ENCODE peak calls at places on chromosomes 11 and 22, in five cellular contexts. One of them, this sample, is unnamed.

GRCh38 chr11:83195176-83195531 is 1.6 kb downstream of the ANKRD42 start:
- DNase-seq in endodermal cell: no peak
- DNase-seq in HCT116: no peak
- DNase-seq in WERI-Rb-1: no peak
- DNase-seq in CD4-positive, CD25-positive, alpha-beta regulatory T cell: no peak
- DNase-seq in this sample: no peak

GRCh38 chr11:19923631-19924030 is 211.0 kb downstream of the NAV2 start:
- DNase-seq in endodermal cell: no peak
- DNase-seq in HCT116: no peak
- DNase-seq in WERI-Rb-1: no peak
- DNase-seq in CD4-positive, CD25-positive, alpha-beta regulatory T cell: no peak
- DNase-seq in this sample: peak

GRCh38 chr11:70048279-70049024 is 29.7 kb upstream of the ANO1 start:
- DNase-seq in endodermal cell: peak
- DNase-seq in HCT116: peak
- DNase-seq in WERI-Rb-1: peak
- DNase-seq in CD4-positive, CD25-positive, alpha-beta regulatory T cell: no peak
- DNase-seq in this sample: no peak

GRCh38 chr11:42593426-42593825 is 718.4 kb upstream of the API5 start:
- DNase-seq in endodermal cell: no peak
- DNase-seq in HCT116: no peak
- DNase-seq in WERI-Rb-1: no peak
- DNase-seq in CD4-positive, CD25-positive, alpha-beta regulatory T cell: no peak
- DNase-seq in this sample: no peak

GRCh38 chr11:25769287-25769686 is 562.6 kb upstream of the ANO3 start:
- DNase-seq in endodermal cell: no peak
- DNase-seq in HCT116: no peak
- DNase-seq in WERI-Rb-1: no peak
- DNase-seq in CD4-positive, CD25-positive, alpha-beta regulatory T cell: no peak
- DNase-seq in this sample: no peak

GRCh38 chr22:35752172-35752832 is 34.6 kb downstream of the APOL5 start:
- DNase-seq in endodermal cell: no peak
- DNase-seq in HCT116: no peak
- DNase-seq in WERI-Rb-1: no peak
- DNase-seq in CD4-positive, CD25-positive, alpha-beta regulatory T cell: no peak
- DNase-seq in this sample: no peak

GRCh38 chr11:31936309-31936708 is 125.2 kb upstream of the PAX6 start:
- DNase-seq in endodermal cell: no peak
- DNase-seq in HCT116: no peak
- DNase-seq in WERI-Rb-1: no peak
- DNase-seq in CD4-positive, CD25-positive, alpha-beta regulatory T cell: no peak
- DNase-seq in this sample: no peak

GRCh38 chr11:131392528-131393255 is 22.3 kb downstream of the NTM start:
- DNase-seq in endodermal cell: peak
- DNase-seq in HCT116: no peak
- DNase-seq in WERI-Rb-1: peak
- DNase-seq in CD4-positive, CD25-positive, alpha-beta regulatory T cell: no peak
- DNase-seq in this sample: no peak

GRCh38 chr11:47667135-47667534 is 24.8 kb upstream of the MTCH2 start:
- DNase-seq in endodermal cell: no peak
- DNase-seq in HCT116: no peak
- DNase-seq in WERI-Rb-1: no peak
- DNase-seq in CD4-positive, CD25-positive, alpha-beta regulatory T cell: no peak
- DNase-seq in this sample: no peak

GRCh38 chr11:47433991-47434786 is 8.0 kb upstream of the PSMC3 start:
- DNase-seq in endodermal cell: no peak
- DNase-seq in HCT116: no peak
- DNase-seq in WERI-Rb-1: no peak
- DNase-seq in CD4-positive, CD25-positive, alpha-beta regulatory T cell: no peak
- DNase-seq in this sample: peak

GRCh38 chr11:111574373-111575230 is 27.6 kb upstream of the SIK2 start:
- DNase-seq in endodermal cell: no peak
- DNase-seq in HCT116: no peak
- DNase-seq in WERI-Rb-1: no peak
- DNase-seq in CD4-positive, CD25-positive, alpha-beta regulatory T cell: no peak
- DNase-seq in this sample: no peak

GRCh38 chr11:12625438-12626071 is 48.7 kb upstream of the TEAD1 start:
- DNase-seq in endodermal cell: no peak
- DNase-seq in HCT116: no peak
- DNase-seq in WERI-Rb-1: no peak
- DNase-seq in CD4-positive, CD25-positive, alpha-beta regulatory T cell: no peak
- DNase-seq in this sample: peak

GRCh38 chr22:43205748-43206514 is 19.0 kb upstream of the TTLL12 start:
- DNase-seq in endodermal cell: no peak
- DNase-seq in HCT116: no peak
- DNase-seq in WERI-Rb-1: no peak
- DNase-seq in CD4-positive, CD25-positive, alpha-beta regulatory T cell: no peak
- DNase-seq in this sample: no peak

GRCh38 chr22:50563410-50564160 is 866 bp upstream of the SYCE3 start:
- DNase-seq in endodermal cell: no peak
- DNase-seq in HCT116: no peak
- DNase-seq in WERI-Rb-1: no peak
- DNase-seq in CD4-positive, CD25-positive, alpha-beta regulatory T cell: no peak
- DNase-seq in this sample: peak

GRCh38 chr11:24421766-24422165 is 75.1 kb upstream of the LUZP2 start:
- DNase-seq in endodermal cell: no peak
- DNase-seq in HCT116: no peak
- DNase-seq in WERI-Rb-1: no peak
- DNase-seq in CD4-positive, CD25-positive, alpha-beta regulatory T cell: no peak
- DNase-seq in this sample: no peak

GRCh38 chr22:37930270-37930951 is 23.0 kb downstream of the C22orf23 start:
- DNase-seq in endodermal cell: peak
- DNase-seq in HCT116: no peak
- DNase-seq in WERI-Rb-1: peak
- DNase-seq in CD4-positive, CD25-positive, alpha-beta regulatory T cell: no peak
- DNase-seq in this sample: peak
- H3K27ac ChIP-seq in endodermal cell: no peak
- H3K27ac ChIP-seq in HCT116: no peak
- H3K27ac ChIP-seq in WERI-Rb-1: no peak
- H3K27ac ChIP-seq in CD4-positive, CD25-positive, alpha-beta regulatory T cell: no peak
- H3K27ac ChIP-seq in this sample: no peak

GRCh38 chr11:118742304-118742703 is 48.7 kb downstream of the DDX6 start:
- DNase-seq in endodermal cell: no peak
- DNase-seq in HCT116: no peak
- DNase-seq in WERI-Rb-1: no peak
- DNase-seq in CD4-positive, CD25-positive, alpha-beta regulatory T cell: no peak
- DNase-seq in this sample: no peak
- H3K27ac ChIP-seq in endodermal cell: no peak
- H3K27ac ChIP-seq in HCT116: no peak
- H3K27ac ChIP-seq in WERI-Rb-1: no peak
- H3K27ac ChIP-seq in CD4-positive, CD25-positive, alpha-beta regulatory T cell: no peak
- H3K27ac ChIP-seq in this sample: no peak

DNA sequence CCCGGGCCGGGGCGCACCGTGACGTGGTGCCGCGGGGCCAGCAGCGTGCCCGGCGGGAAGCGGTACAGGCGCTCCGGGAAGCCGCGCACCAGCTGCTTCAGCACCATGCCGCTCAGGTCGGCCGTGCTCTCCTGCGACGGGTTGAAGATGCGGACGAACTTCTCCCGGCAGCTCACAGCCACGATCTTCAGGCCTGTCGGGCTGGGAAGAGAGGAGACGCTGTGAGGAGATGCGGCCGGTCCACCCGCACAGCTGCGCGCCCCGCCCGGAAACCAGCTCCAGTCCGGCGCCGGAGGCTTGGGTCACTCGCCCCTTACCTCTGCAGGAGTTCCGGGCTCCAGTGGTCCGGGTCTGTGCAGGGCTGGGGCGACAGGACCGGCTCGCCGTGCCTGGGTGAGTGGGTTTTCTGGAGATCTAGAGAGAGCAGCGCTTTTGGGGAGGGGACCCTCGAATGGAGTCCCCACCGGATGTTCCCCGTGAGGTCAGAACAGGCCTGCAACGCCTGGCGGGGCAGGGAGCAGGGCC is 4.3 kb downstream of the LMNTD2 start:
- DNase-seq in endodermal cell: peak
- DNase-seq in HCT116: no peak
- DNase-seq in WERI-Rb-1: no peak
- DNase-seq in CD4-positive, CD25-positive, alpha-beta regulatory T cell: no peak
- DNase-seq in this sample: peak
- H3K27ac ChIP-seq in endodermal cell: no peak
- H3K27ac ChIP-seq in HCT116: no peak
- H3K27ac ChIP-seq in WERI-Rb-1: no peak
- H3K27ac ChIP-seq in CD4-positive, CD25-positive, alpha-beta regulatory T cell: no peak
- H3K27ac ChIP-seq in this sample: no peak

DNA sequence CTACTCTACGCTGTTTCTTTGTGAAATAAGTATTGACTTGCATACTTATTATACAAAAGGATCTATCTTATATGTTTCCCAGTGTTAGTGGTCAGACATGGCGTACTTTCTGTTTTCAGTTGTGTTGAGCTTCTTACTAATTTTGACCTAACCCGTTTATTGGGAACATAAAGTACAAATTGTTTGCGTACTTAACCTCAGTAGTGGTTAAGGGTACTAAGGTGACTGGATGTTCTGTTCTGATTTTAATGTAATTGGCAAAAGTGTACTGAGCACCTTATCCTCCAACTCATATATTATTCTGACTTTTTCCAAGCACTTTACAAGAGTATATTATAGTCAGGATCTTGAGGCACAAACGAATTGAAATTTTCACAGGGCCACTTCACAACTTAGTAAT is 17.2 kb downstream of the TBCEL start:
- DNase-seq in endodermal cell: no peak
- DNase-seq in HCT116: no peak
- DNase-seq in WERI-Rb-1: no peak
- DNase-seq in CD4-positive, CD25-positive, alpha-beta regulatory T cell: no peak
- DNase-seq in this sample: no peak
- H3K27ac ChIP-seq in endodermal cell: no peak
- H3K27ac ChIP-seq in HCT116: no peak
- H3K27ac ChIP-seq in WERI-Rb-1: no peak
- H3K27ac ChIP-seq in CD4-positive, CD25-positive, alpha-beta regulatory T cell: no peak
- H3K27ac ChIP-seq in this sample: no peak

GRCh38 chr22:21816472-21816786 is 51.0 kb downstream of the MAPK1 start:
- DNase-seq in endodermal cell: no peak
- DNase-seq in HCT116: no peak
- DNase-seq in WERI-Rb-1: no peak
- DNase-seq in CD4-positive, CD25-positive, alpha-beta regulatory T cell: no peak
- DNase-seq in this sample: no peak

GRCh38 chr22:21815357-21815756 is 52.1 kb downstream of the MAPK1 start:
- DNase-seq in endodermal cell: no peak
- DNase-seq in HCT116: no peak
- DNase-seq in WERI-Rb-1: no peak
- DNase-seq in CD4-positive, CD25-positive, alpha-beta regulatory T cell: no peak
- DNase-seq in this sample: no peak

GRCh38 chr22:21818487-21819182 is 48.8 kb downstream of the MAPK1 start:
- DNase-seq in endodermal cell: peak
- DNase-seq in HCT116: no peak
- DNase-seq in WERI-Rb-1: no peak
- DNase-seq in CD4-positive, CD25-positive, alpha-beta regulatory T cell: no peak
- DNase-seq in this sample: peak

GRCh38 chr22:21816787-21817496 is 50.5 kb downstream of the MAPK1 start:
- DNase-seq in endodermal cell: no peak
- DNase-seq in HCT116: no peak
- DNase-seq in WERI-Rb-1: no peak
- DNase-seq in CD4-positive, CD25-positive, alpha-beta regulatory T cell: peak
- DNase-seq in this sample: peak

DNA sequence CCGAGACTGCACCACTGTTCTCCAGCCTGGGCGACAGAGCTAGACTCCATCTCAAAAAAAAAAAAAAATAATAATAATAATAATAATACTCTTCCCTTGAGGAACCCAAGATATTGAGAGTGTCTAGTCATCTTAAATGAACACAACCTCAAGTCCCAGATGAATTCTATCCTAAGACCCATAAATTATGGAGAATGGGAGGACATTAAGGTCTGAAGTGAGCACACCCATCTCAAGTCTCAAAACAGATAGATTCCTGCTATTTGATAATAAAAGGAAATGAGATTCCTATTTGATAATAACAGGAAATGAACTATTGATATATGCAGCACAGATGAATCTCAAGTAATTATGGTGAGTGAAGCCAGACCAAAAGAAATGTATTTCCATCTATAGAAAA is 51.5 kb downstream of the MAPK1 start:
- DNase-seq in endodermal cell: no peak
- DNase-seq in HCT116: no peak
- DNase-seq in WERI-Rb-1: no peak
- DNase-seq in CD4-positive, CD25-positive, alpha-beta regulatory T cell: no peak
- DNase-seq in this sample: no peak
- H3K27ac ChIP-seq in endodermal cell: no peak
- H3K27ac ChIP-seq in HCT116: no peak
- H3K27ac ChIP-seq in WERI-Rb-1: no peak
- H3K27ac ChIP-seq in CD4-positive, CD25-positive, alpha-beta regulatory T cell: peak
- H3K27ac ChIP-seq in this sample: peak

GRCh38 chr11:34566209-34566551 is 52.6 kb upstream of the ELF5 start:
- DNase-seq in endodermal cell: no peak
- DNase-seq in HCT116: no peak
- DNase-seq in WERI-Rb-1: peak
- DNase-seq in CD4-positive, CD25-positive, alpha-beta regulatory T cell: no peak
- DNase-seq in this sample: no peak
- H3K27ac ChIP-seq in endodermal cell: no peak
- H3K27ac ChIP-seq in HCT116: no peak
- H3K27ac ChIP-seq in WERI-Rb-1: peak
- H3K27ac ChIP-seq in CD4-positive, CD25-positive, alpha-beta regulatory T cell: no peak
- H3K27ac ChIP-seq in this sample: no peak

GRCh38 chr11:3015796-3016195 is 23.7 kb upstream of the NAP1L4 start:
- DNase-seq in endodermal cell: no peak
- DNase-seq in HCT116: no peak
- DNase-seq in WERI-Rb-1: no peak
- DNase-seq in CD4-positive, CD25-positive, alpha-beta regulatory T cell: no peak
- DNase-seq in this sample: peak
- H3K27ac ChIP-seq in endodermal cell: no peak
- H3K27ac ChIP-seq in HCT116: no peak
- H3K27ac ChIP-seq in WERI-Rb-1: no peak
- H3K27ac ChIP-seq in CD4-positive, CD25-positive, alpha-beta regulatory T cell: peak
- H3K27ac ChIP-seq in this sample: no peak

GRCh38 chr11:61760946-61761345 is 8.5 kb downstream of the MYRF start:
- DNase-seq in endodermal cell: no peak
- DNase-seq in HCT116: no peak
- DNase-seq in WERI-Rb-1: no peak
- DNase-seq in CD4-positive, CD25-positive, alpha-beta regulatory T cell: no peak
- DNase-seq in this sample: no peak

GRCh38 chr11:61754534-61755482 is 2.4 kb downstream of the MYRF start:
- DNase-seq in endodermal cell: peak
- DNase-seq in HCT116: no peak
- DNase-seq in WERI-Rb-1: peak
- DNase-seq in CD4-positive, CD25-positive, alpha-beta regulatory T cell: no peak
- DNase-seq in this sample: no peak

GRCh38 chr11:61756147-61756451 is 3.7 kb downstream of the MYRF start:
- DNase-seq in endodermal cell: no peak
- DNase-seq in HCT116: no peak
- DNase-seq in WERI-Rb-1: no peak
- DNase-seq in CD4-positive, CD25-positive, alpha-beta regulatory T cell: no peak
- DNase-seq in this sample: no peak

GRCh38 chr11:61756452-61757212 is 4.2 kb downstream of the MYRF start:
- DNase-seq in endodermal cell: no peak
- DNase-seq in HCT116: peak
- DNase-seq in WERI-Rb-1: no peak
- DNase-seq in CD4-positive, CD25-positive, alpha-beta regulatory T cell: no peak
- DNase-seq in this sample: no peak

GRCh38 chr11:61757213-61757862 is 4.9 kb downstream of the MYRF start:
- DNase-seq in endodermal cell: no peak
- DNase-seq in HCT116: no peak
- DNase-seq in WERI-Rb-1: no peak
- DNase-seq in CD4-positive, CD25-positive, alpha-beta regulatory T cell: no peak
- DNase-seq in this sample: no peak
- H3K27ac ChIP-seq in endodermal cell: no peak
- H3K27ac ChIP-seq in HCT116: peak
- H3K27ac ChIP-seq in WERI-Rb-1: no peak
- H3K27ac ChIP-seq in CD4-positive, CD25-positive, alpha-beta regulatory T cell: no peak
- H3K27ac ChIP-seq in this sample: no peak